ENCODE peak calls at places on chromosomes 3 and 15, in four cellular contexts. One of them, this sample, is unnamed.

GRCh38 chr15:68470049-68470738 is 38.2 kb upstream of the ITGA11 start:
- DNase-seq in mesenchymal stem cell: no peak
- DNase-seq in left lung: no peak
- DNase-seq in upper lobe of left lung: peak; percentile 39
- DNase-seq in this sample: no peak

GRCh38 chr15:74653426-74654082 is 37.9 kb downstream of the CLK3 start:
- DNase-seq in mesenchymal stem cell: peak; percentile 82
- DNase-seq in upper lobe of left lung: peak; percentile 60
- DNase-seq in left lung: no peak
- DNase-seq in this sample: peak; percentile 59

GRCh38 chr3:159884661-159885402 is 103.8 kb upstream of the IL12A start:
- DNase-seq in upper lobe of left lung: no peak
- DNase-seq in mesenchymal stem cell: peak; percentile 60
- DNase-seq in left lung: no peak
- DNase-seq in this sample: no peak

GRCh38 chr3:128170866-128171516 is 17.7 kb downstream of the EEFSEC start:
- DNase-seq in left lung: no peak
- DNase-seq in upper lobe of left lung: no peak
- DNase-seq in mesenchymal stem cell: peak; percentile 89
- DNase-seq in this sample: no peak

GRCh38 chr3:112759210-112759609 is 87.5 kb downstream of the CD200R1L start:
- DNase-seq in left lung: no peak
- DNase-seq in mesenchymal stem cell: no peak
- DNase-seq in upper lobe of left lung: no peak
- DNase-seq in this sample: no peak

GRCh38 chr15:67968564-67969440 is 85.3 kb upstream of the PIAS1 start:
- DNase-seq in upper lobe of left lung: no peak
- DNase-seq in mesenchymal stem cell: peak; percentile 1
- DNase-seq in left lung: no peak
- DNase-seq in this sample: no peak

GRCh38 chr15:66494262-66494661 is 3.3 kb downstream of the SNAPC5 start:
- DNase-seq in upper lobe of left lung: no peak
- DNase-seq in left lung: no peak
- DNase-seq in mesenchymal stem cell: no peak
- DNase-seq in this sample: no peak

GRCh38 chr15:77083381-77084160 is 12.7 kb upstream of the TSPAN3 start:
- DNase-seq in upper lobe of left lung: peak; percentile 95
- DNase-seq in mesenchymal stem cell: peak; percentile 46
- DNase-seq in left lung: peak; percentile 90
- DNase-seq in this sample: peak; percentile 92

GRCh38 chr15:31932581-31932980 is 97.7 kb upstream of the CHRNA7 start:
- DNase-seq in upper lobe of left lung: no peak
- DNase-seq in mesenchymal stem cell: no peak
- DNase-seq in left lung: no peak
- DNase-seq in this sample: no peak

GRCh38 chr3:51703026-51703775 is 3.7 kb upstream of the GRM2 start:
- DNase-seq in mesenchymal stem cell: no peak
- DNase-seq in upper lobe of left lung: no peak
- DNase-seq in left lung: no peak
- DNase-seq in this sample: peak; percentile 39

GRCh38 chr3:49930241-49930690 is 655 bp upstream of the MON1A start:
- DNase-seq in upper lobe of left lung: no peak
- DNase-seq in mesenchymal stem cell: no peak
- DNase-seq in left lung: no peak
- DNase-seq in this sample: no peak

GRCh38 chr3:172542999-172543398 is 19.8 kb upstream of the TNFSF10 start:
- DNase-seq in mesenchymal stem cell: no peak
- DNase-seq in left lung: no peak
- DNase-seq in upper lobe of left lung: no peak
- DNase-seq in this sample: no peak

GRCh38 chr3:145817870-145818483 is 343.0 kb downstream of the PLOD2 start:
- DNase-seq in mesenchymal stem cell: no peak
- DNase-seq in left lung: no peak
- DNase-seq in upper lobe of left lung: no peak
- DNase-seq in this sample: no peak

GRCh38 chr15:70091649-70092461 is 5.9 kb downstream of the TLE3 start:
- DNase-seq in mesenchymal stem cell: peak; percentile 65
- DNase-seq in upper lobe of left lung: peak; percentile 25
- DNase-seq in left lung: no peak
- DNase-seq in this sample: peak; percentile 72

GRCh38 chr3:160225181-160226025 is at the start of gene C3orf80:
- DNase-seq in mesenchymal stem cell: peak; percentile 47
- DNase-seq in upper lobe of left lung: peak; percentile 52
- DNase-seq in left lung: peak; percentile 89
- DNase-seq in this sample: peak; percentile 62

GRCh38 chr3:134817297-134817696 is 22.2 kb downstream of the EPHB1 start:
- DNase-seq in left lung: peak; percentile 52
- DNase-seq in mesenchymal stem cell: no peak
- DNase-seq in upper lobe of left lung: no peak
- DNase-seq in this sample: no peak

GRCh38 chr15:46934851-46935250 is 782.5 kb upstream of the SEMA6D start:
- DNase-seq in left lung: no peak
- DNase-seq in mesenchymal stem cell: no peak
- DNase-seq in upper lobe of left lung: no peak
- DNase-seq in this sample: no peak
- H3K4me1 ChIP-seq in left lung: no peaks in the 10 kb centered on the region
- H3K4me1 ChIP-seq in mesenchymal stem cell: no peaks in the 10 kb centered on the region
- H3K4me1 ChIP-seq in upper lobe of left lung: no peaks in the 10 kb centered on the region
- H3K4me1 ChIP-seq in this sample: no peaks in the 10 kb centered on the region

GRCh38 chr3:10169000-10169496 is 4.3 kb downstream of the IRAK2 start:
- DNase-seq in left lung: no peak
- DNase-seq in mesenchymal stem cell: no peak
- DNase-seq in upper lobe of left lung: no peak
- DNase-seq in this sample: peak; percentile 62

GRCh38 chr3:10162147-10162546 is 2.6 kb upstream of the IRAK2 start:
- DNase-seq in mesenchymal stem cell: no peak
- DNase-seq in upper lobe of left lung: no peak
- DNase-seq in left lung: no peak
- DNase-seq in this sample: no peak

GRCh38 chr3:10166213-10166604 is 1.5 kb downstream of the IRAK2 start:
- DNase-seq in mesenchymal stem cell: no peak
- DNase-seq in upper lobe of left lung: no peak
- DNase-seq in left lung: no peak
- DNase-seq in this sample: no peak

GRCh38 chr3:10160925-10161324 is 3.8 kb upstream of the IRAK2 start:
- DNase-seq in left lung: no peak
- DNase-seq in upper lobe of left lung: no peak
- DNase-seq in mesenchymal stem cell: no peak
- DNase-seq in this sample: no peak

GRCh38 chr3:10164546-10165393 is at the start of gene IRAK2:
- DNase-seq in upper lobe of left lung: peak; percentile 83
- DNase-seq in mesenchymal stem cell: peak; percentile 80
- DNase-seq in left lung: peak; percentile 97
- DNase-seq in this sample: peak; percentile 88
- H3K27ac ChIP-seq in upper lobe of left lung: peak within 1 kb of the TSS; percentile 88
- H3K27ac ChIP-seq in mesenchymal stem cell: no peak within 1 kb of the TSS
- H3K27ac ChIP-seq in left lung: peak within 1 kb of the TSS; percentile 37
- H3K27ac ChIP-seq in this sample: peak within 1 kb of the TSS; percentile 94

DNA sequence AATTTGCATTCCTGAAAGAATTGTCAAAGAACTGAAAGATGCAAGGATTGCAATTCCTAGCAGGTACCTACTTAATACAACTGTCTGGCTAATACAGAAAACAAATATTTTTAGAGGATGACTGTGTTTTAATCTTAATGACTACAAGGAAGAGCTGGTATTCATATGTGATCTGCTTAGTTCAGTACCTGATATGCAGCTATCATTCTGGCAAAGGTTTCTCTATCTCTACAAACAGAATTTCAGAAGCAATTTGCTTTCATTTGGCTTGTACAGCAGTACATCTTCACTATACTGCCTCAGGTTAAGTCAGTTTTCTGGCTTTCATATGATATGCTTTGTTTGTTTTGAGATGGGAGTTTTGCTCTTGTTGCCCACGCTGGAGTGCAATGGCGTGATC is 51.3 kb downstream of the TBL1XR1 start:
- DNase-seq in mesenchymal stem cell: no peak
- DNase-seq in upper lobe of left lung: no peak
- DNase-seq in left lung: no peak
- DNase-seq in this sample: no peak
- H3K4me1 ChIP-seq in mesenchymal stem cell: peaks cover 4% of the 10 kb centered on the region
- H3K4me1 ChIP-seq in upper lobe of left lung: peaks cover 64% of the 10 kb centered on the region
- H3K4me1 ChIP-seq in left lung: peaks cover 66% of the 10 kb centered on the region
- H3K4me1 ChIP-seq in this sample: no peaks in the 10 kb centered on the region

GRCh38 chr3:43632986-43633385 is 11.2 kb upstream of the ANO10 start:
- DNase-seq in mesenchymal stem cell: no peak
- DNase-seq in left lung: no peak
- DNase-seq in upper lobe of left lung: no peak
- DNase-seq in this sample: no peak
- H3K27ac ChIP-seq in mesenchymal stem cell: no peak overlapping the region
- H3K27ac ChIP-seq in left lung: no peak overlapping the region
- H3K27ac ChIP-seq in upper lobe of left lung: no peak overlapping the region
- H3K27ac ChIP-seq in this sample: no peak overlapping the region

GRCh38 chr3:99857278-99857677 is 39.6 kb downstream of the CMSS1 start:
- DNase-seq in left lung: no peak
- DNase-seq in upper lobe of left lung: no peak
- DNase-seq in mesenchymal stem cell: no peak
- DNase-seq in this sample: no peak

GRCh38 chr3:99858461-99858860 is 40.8 kb downstream of the CMSS1 start:
- DNase-seq in upper lobe of left lung: no peak
- DNase-seq in left lung: no peak
- DNase-seq in mesenchymal stem cell: no peak
- DNase-seq in this sample: no peak

GRCh38 chr3:99861216-99861615 is 43.6 kb downstream of the CMSS1 start:
- DNase-seq in left lung: no peak
- DNase-seq in upper lobe of left lung: no peak
- DNase-seq in mesenchymal stem cell: no peak
- DNase-seq in this sample: no peak

GRCh38 chr3:99862208-99862607 is 44.5 kb downstream of the CMSS1 start:
- DNase-seq in upper lobe of left lung: no peak
- DNase-seq in mesenchymal stem cell: peak; percentile 72
- DNase-seq in left lung: no peak
- DNase-seq in this sample: no peak

DNA sequence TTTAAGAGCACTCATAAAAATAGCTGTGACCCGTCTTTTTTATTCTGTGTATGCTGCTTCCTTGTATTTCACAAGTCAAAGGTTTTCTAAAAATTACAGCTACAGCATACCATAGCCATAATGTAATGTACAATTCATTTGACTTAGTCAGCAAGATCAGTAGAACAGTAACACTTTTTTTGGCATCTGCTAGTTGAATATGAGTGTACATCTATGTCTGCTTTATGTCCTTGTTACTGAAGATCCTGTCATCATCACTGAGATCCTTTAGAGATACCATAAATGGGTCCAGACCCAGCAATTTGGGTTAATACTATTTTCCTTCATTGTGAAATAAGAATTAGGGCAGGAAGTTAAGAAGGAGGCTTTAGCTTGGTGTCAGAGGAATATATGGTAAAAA is 42.2 kb downstream of the CMSS1 start:
- DNase-seq in left lung: no peak
- DNase-seq in mesenchymal stem cell: peak; percentile 94
- DNase-seq in upper lobe of left lung: no peak
- DNase-seq in this sample: no peak
- H3K4me1 ChIP-seq in left lung: peaks cover 12% of the 10 kb centered on the region
- H3K4me1 ChIP-seq in mesenchymal stem cell: peaks cover 8% of the 10 kb centered on the region
- H3K4me1 ChIP-seq in upper lobe of left lung: no peaks in the 10 kb centered on the region
- H3K4me1 ChIP-seq in this sample: no peaks in the 10 kb centered on the region

GRCh38 chr3:96491023-96491422 is 323.4 kb upstream of the EPHA6 start:
- DNase-seq in mesenchymal stem cell: no peak
- DNase-seq in upper lobe of left lung: no peak
- DNase-seq in left lung: no peak
- DNase-seq in this sample: no peak
- H3K27ac ChIP-seq in mesenchymal stem cell: no peak overlapping the region
- H3K27ac ChIP-seq in upper lobe of left lung: no peak overlapping the region
- H3K27ac ChIP-seq in left lung: no peak overlapping the region
- H3K27ac ChIP-seq in this sample: no peak overlapping the region

GRCh38 chr3:186996356-186996755 is 66.0 kb downstream of the ST6GAL1 start:
- DNase-seq in upper lobe of left lung: no peak
- DNase-seq in left lung: no peak
- DNase-seq in mesenchymal stem cell: no peak
- DNase-seq in this sample: no peak
- H3K4me1 ChIP-seq in upper lobe of left lung: peaks cover 3% of the 10 kb centered on the region
- H3K4me1 ChIP-seq in left lung: peaks cover 46% of the 10 kb centered on the region
- H3K4me1 ChIP-seq in mesenchymal stem cell: no peaks in the 10 kb centered on the region
- H3K4me1 ChIP-seq in this sample: no peaks in the 10 kb centered on the region

DNA sequence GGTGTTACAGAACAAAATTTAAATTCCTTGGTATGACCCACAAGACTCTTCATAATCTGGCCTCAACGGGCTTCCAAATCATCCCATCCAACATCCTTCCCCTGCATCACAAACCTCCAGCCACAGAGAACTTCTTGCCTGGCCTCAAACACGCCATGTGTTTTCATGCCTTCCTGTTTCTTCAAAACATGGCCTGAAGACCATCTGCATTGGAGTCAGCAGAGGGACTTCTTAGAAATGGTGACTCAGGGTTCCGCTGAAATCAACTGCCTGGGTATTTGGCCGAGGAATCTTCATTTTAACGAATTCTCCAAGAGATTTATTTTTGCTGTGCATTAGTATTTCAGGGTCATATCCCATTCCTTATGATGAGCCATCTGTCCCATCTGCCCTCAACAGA is 138.1 kb upstream of the RAP2B start:
- DNase-seq in upper lobe of left lung: no peak
- DNase-seq in left lung: no peak
- DNase-seq in mesenchymal stem cell: no peak
- DNase-seq in this sample: no peak
- H3K27ac ChIP-seq in upper lobe of left lung: no peak overlapping the region
- H3K27ac ChIP-seq in left lung: no peak overlapping the region
- H3K27ac ChIP-seq in mesenchymal stem cell: no peak overlapping the region
- H3K27ac ChIP-seq in this sample: no peak overlapping the region

DNA sequence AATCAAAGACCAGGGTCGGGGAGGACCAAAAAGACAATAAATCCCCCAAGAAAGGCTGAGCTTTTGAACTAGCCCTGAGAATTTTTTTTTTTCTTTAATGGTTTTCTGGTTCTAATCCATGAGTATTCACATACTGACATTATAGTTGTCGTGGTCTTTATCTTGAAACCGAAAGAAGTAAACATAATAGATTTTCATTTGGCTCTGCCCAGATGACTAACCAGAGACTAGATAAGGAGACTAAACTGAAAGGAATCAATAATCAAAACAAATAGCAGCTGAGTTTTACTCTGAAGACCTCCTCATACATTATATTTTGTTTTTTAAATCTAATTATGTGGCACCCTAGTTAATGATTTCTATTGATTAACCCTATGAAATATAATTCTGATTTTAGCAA is 381.4 kb downstream of the CNTN3 start:
- DNase-seq in mesenchymal stem cell: peak; percentile 3
- DNase-seq in upper lobe of left lung: no peak
- DNase-seq in left lung: no peak
- DNase-seq in this sample: no peak
- H3K4me1 ChIP-seq in mesenchymal stem cell: no peaks in the 10 kb centered on the region
- H3K4me1 ChIP-seq in upper lobe of left lung: no peaks in the 10 kb centered on the region
- H3K4me1 ChIP-seq in left lung: no peaks in the 10 kb centered on the region
- H3K4me1 ChIP-seq in this sample: no peaks in the 10 kb centered on the region

DNA sequence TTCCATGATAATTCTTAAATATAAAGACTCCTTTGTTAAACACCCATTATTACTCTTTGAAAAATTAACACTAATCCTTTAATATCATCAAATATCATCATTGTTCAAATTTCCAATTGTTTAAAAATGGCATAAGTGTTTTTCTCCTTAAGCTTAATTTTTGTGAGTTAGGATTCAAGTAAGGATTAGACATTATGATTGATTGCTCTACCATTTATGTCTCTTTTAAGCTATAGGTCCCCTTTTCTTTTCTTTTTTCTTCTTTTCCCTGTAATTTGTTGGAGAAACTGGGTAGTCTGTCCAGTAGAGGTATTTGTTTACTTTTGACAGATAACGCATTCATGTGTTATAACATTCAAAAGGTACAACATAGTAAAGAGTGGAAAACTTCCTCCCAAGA is 9.1 kb downstream of the ABHD2 start:
- DNase-seq in upper lobe of left lung: no peak
- DNase-seq in mesenchymal stem cell: no peak
- DNase-seq in left lung: no peak
- DNase-seq in this sample: no peak
- H3K27ac ChIP-seq in upper lobe of left lung: peak overlapping the region; percentile 30
- H3K27ac ChIP-seq in mesenchymal stem cell: no peak overlapping the region
- H3K27ac ChIP-seq in left lung: no peak overlapping the region
- H3K27ac ChIP-seq in this sample: no peak overlapping the region

This sample was measured in Peyer's patch.